ENCODE peak calls at places on chromosome 13, in five cellular contexts. A, L, V, S and W are unnamed samples.

GRCh38 chr13:74145249-74145970 is 11.2 kb upstream of the KLF12 start:
- DNase-seq in S (no peak), A (no peak), V (no peak), L (no peak), W (peak; percentile 91)

GRCh38 chr13:60311527-60311926 is 85.5 kb upstream of the TDRD3 start:
- DNase-seq in V (no peak), S (no peak), L (no peak), A (no peak), W (no peak)

GRCh38 chr13:106083620-106084350 is 451.7 kb downstream of the EFNB2 start:
- DNase-seq in L (peak; percentile 19), V (no peak), S (peak; percentile 6), A (no peak), W (peak; percentile 54)

GRCh38 chr13:60756306-60756705 is 359.3 kb downstream of the TDRD3 start:
- DNase-seq in S (no peak), A (no peak), L (no peak), V (no peak), W (no peak)

GRCh38 chr13:32025730-32026129 is 5.8 kb upstream of the FRY start:
- DNase-seq in S (no peak), A (no peak), V (peak; percentile 43), L (no peak), W (no peak)

GRCh38 chr13:106520205-106521004 is 15.1 kb downstream of the EFNB2 start:
- DNase-seq in S (no peak), A (no peak), V (no peak), L (peak; percentile 2), W (peak; percentile 56)

GRCh38 chr13:52348983-52349780 is 56.8 kb downstream of the THSD1 start:
- DNase-seq in A (no peak), L (peak; percentile 56), V (no peak), S (no peak), W (peak; percentile 85)

GRCh38 chr13:103134271-103134670 is 68.1 kb upstream of the SLC10A2 start:
- DNase-seq in S (no peak), V (no peak), A (no peak), L (no peak), W (no peak)

GRCh38 chr13:56561327-56561726 is 579.4 kb upstream of the PRR20A start:
- DNase-seq in L (no peak), A (no peak), V (no peak), S (no peak), W (no peak)

GRCh38 chr13:84455143-84455905 is 573.0 kb upstream of the SLITRK1 start:
- DNase-seq in A (no peak), V (no peak), S (peak; percentile 4), L (no peak), W (no peak)

GRCh38 chr13:39417643-39418042 is 185.3 kb downstream of the LHFPL6 start:
- DNase-seq in A (no peak), V (peak; percentile 47), S (no peak), L (no peak), W (peak; percentile 72)

GRCh38 chr13:97496511-97496910 is 62.5 kb downstream of the RAP2A start:
- DNase-seq in S (no peak), A (no peak), L (no peak), V (no peak), W (no peak)

GRCh38 chr13:50679321-50679720 is 164.2 kb downstream of the DLEU7 start:
- DNase-seq in A (no peak), V (no peak), S (no peak), L (no peak), W (no peak)

GRCh38 chr13:50676602-50677001 is 166.9 kb downstream of the DLEU7 start:
- DNase-seq in L (no peak), V (no peak), S (no peak), A (no peak), W (peak; percentile 44)

GRCh38 chr13:50682002-50682401 is 161.5 kb downstream of the DLEU7 start:
- DNase-seq in V (no peak), S (no peak), A (no peak), L (no peak), W (no peak)

GRCh38 chr13:50678464-50679162 is 164.9 kb downstream of the DLEU7 start:
- DNase-seq in S (no peak), V (no peak), L (no peak), A (no peak), W (peak; percentile 60)

DNA sequence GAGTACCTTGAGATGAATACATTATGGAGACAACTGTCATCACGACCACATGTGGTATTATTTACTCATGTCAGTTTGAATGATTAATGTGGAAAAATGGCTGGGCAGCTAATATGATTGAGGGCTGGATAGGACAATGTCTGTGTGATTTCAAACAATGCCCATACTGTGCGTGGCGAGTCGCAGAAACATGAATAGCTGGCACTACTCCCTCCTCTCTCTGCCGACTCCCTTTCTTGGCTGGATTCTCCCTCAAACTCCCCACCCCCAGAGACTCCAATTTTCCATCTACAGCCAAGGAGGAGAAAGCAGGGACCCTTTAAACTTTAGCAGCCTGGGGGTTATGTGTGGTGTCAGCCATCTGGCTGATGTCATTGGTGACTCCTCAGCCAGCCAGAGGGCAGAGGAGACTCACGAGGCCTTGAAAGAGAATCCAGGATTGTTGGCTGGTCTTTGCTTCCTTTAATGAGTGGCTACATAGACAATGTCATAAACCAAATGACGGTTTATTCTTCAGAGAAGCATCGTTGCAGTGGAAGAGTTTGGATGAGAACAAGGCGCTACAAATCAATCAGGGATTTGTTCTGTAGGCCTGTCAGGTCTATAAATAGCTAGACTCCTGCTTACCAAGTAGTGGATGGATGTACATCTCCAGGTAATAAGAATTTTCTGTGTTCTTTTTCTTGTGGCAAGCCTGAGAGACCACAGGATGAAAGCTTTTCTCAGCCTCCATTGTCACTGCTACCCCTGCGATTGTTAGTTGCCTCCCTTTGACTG is 165.6 kb downstream of the DLEU7 start:
- DNase-seq in V (no peak), L (no peak), S (no peak), A (no peak), W (peak; percentile 11)
- TF ChIP-seq MAFK in V (no peak), L (no peak), S (no peak), A (no peak), W (no peak)

GRCh38 chr13:77979721-77980377 is 61.2 kb upstream of the EDNRB start:
- DNase-seq in S (no peak), L (no peak), A (no peak), V (no peak), W (no peak)
- TF ChIP-seq MAFK in S (no peak), L (no peak), A (no peak), V (no peak), W (no peak)

DNA sequence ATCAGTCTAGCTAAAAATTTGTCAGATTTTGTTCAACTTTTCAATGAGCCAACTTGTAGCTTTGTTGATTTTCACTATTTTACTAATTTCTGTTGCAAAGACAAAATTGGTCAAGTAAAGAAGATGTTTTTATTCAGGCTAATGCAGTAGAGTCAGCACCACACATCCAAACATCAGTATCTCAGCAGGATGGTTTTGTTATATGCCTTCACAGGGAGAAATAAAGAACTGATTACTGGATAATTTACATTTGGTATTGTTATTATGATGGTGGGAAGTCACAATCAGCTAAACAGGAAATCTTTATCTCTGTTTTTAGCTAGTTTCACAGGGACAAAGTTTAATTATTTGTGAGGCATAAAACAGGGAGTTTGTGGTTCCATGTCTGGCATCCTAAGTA is 713.4 kb downstream of the SLITRK5 start:
- DNase-seq in L (no peak), V (no peak), A (no peak), S (no peak), W (no peak)
- TF ChIP-seq MAFK in L (no peak), V (no peak), A (no peak), S (no peak), W (no peak)

DNA sequence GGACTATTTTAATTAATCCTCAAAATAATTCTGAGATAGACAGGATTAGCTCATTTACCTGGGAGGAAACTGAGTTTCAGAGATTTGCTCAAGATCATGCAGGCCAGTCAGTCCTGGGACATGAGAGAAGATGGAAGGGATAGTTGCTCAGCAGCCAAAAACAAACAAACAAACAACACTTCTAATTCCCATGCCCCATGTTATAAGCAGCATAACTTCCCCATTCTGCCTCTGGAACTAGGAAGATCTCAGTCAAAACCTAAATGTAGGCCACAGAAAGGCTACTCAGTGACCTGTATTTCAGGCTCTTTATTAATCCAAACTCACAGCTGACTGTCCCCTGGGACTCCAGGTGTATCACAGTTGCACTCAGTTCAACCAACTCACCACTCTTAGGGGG is 489.2 kb upstream of the NBEA start:
- DNase-seq in A (no peak), L (peak; percentile 26), V (no peak), S (no peak), W (no peak)
- TF ChIP-seq MAFK in A (no peak), L (no peak), V (no peak), S (no peak), W (no peak)

GRCh38 chr13:25065974-25066770 is 29.8 kb upstream of the PABPC3 start:
- DNase-seq in L (no peak), S (no peak), A (no peak), V (no peak), W (no peak)

GRCh38 chr13:25067054-25067453 is 28.9 kb upstream of the PABPC3 start:
- DNase-seq in A (no peak), S (no peak), L (no peak), V (no peak), W (no peak)

GRCh38 chr13:25068810-25069209 is 27.1 kb upstream of the PABPC3 start:
- DNase-seq in L (no peak), V (no peak), A (no peak), S (no peak), W (no peak)

GRCh38 chr13:25069236-25069635 is 26.7 kb upstream of the PABPC3 start:
- DNase-seq in L (no peak), V (no peak), S (no peak), A (no peak), W (no peak)

DNA sequence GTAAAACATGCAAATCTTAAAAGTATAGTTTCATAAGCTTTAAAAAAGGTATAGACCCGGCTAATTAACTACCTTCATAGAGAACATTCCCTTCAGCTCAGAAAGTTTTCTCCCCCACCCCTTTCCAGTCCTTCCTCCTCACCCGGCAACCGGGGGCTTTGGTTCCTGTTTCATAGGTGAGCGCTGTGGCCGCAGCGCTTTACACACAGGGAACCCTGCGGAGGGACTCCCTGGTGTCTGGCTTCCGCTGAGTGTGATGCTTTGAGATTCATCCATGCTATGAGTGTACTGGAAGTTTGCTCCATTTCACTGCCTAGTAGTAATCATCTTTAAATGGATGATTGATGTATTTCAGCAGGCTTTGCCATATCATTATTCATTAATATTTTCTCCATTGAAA is 26.0 kb upstream of the PABPC3 start:
- DNase-seq in V (no peak), A (no peak), S (no peak), L (no peak), W (no peak)
- TF ChIP-seq MAFK in V (no peak), A (no peak), S (no peak), L (no peak), W (no peak)

GRCh38 chr13:46578590-46578975 is 25.6 kb downstream of the LRCH1 start:
- DNase-seq in L (no peak), A (no peak), V (no peak), S (no peak), W (no peak)
- TF ChIP-seq MAFK in L (no peak), A (no peak), V (no peak), S (no peak), W (no peak)

GRCh38 chr13:113211774-113212173 is 2.4 kb downstream of the CUL4A start:
- DNase-seq in S (peak; percentile 51), A (no peak), V (no peak), L (peak; percentile 57), W (no peak)
- TF ChIP-seq MAFK in S (no peak), A (no peak), V (no peak), L (no peak), W (no peak)